ENCODE peak calls at places on chromosome 18, in ten cellular contexts. R is germinal center; S is GM19239; D is stimulated activated CD4-positive, alpha-beta T cell treated with anti-CD3 and anti-CD28 coated beads, Interleukin-12 subunit alpha, Interleukin-12 subunit beta, amount 100 ng/mL, for 4 hours; A is activated naive CD4-positive, alpha-beta T cell; V is activated CD4-positive, alpha-beta T cell treated with anti-CD3 and anti-CD28 coated beads, Interleukin-2, amount 50 U/mL, for 4 hours; E is M059J; T is cardiac muscle cell; W is GM03348; H is HTR-8/SVneo. F is an unnamed sample.

GRCh38 chr18:31685097-31686082 is 1.0 kb upstream of the B4GALT6 start:
- DNase-seq in R (peak; percentile 74), S (peak; percentile 78), D (peak; percentile 58), A (peak; percentile 7), V (no peak), E (peak; percentile 63), T (peak; percentile 91), W (peak; percentile 84), H (peak; percentile 34), F (peak; percentile 75)

GRCh38 chr18:1014496-1014895 is 109.8 kb downstream of the ADCYAP1 start:
- DNase-seq in R (no peak), S (no peak), D (no peak), A (no peak), V (no peak), E (peak; percentile 32), T (no peak), W (no peak), H (no peak), F (no peak)

GRCh38 chr18:21593540-21594257 is 6.8 kb downstream of the ESCO1 start:
- DNase-seq in R (no peak), S (no peak), D (no peak), A (no peak), V (no peak), E (no peak), T (no peak), W (no peak), H (no peak), F (no peak)

GRCh38 chr18:1002653-1003178 is 98.0 kb downstream of the ADCYAP1 start:
- DNase-seq in R (no peak), S (no peak), D (no peak), A (no peak), V (no peak), E (peak; percentile 88), T (no peak), W (peak; percentile 38), H (peak; percentile 65), F (no peak)

GRCh38 chr18:58619554-58619915 is 9.4 kb downstream of the ALPK2 start:
- DNase-seq in R (no peak), S (no peak), D (no peak), A (no peak), V (no peak), E (no peak), T (no peak), W (no peak), H (no peak), F (no peak)

GRCh38 chr18:63707816-63708215 is 5.1 kb downstream of the SERPINB11 start:
- DNase-seq in R (no peak), S (no peak), D (no peak), A (no peak), V (no peak), E (peak; percentile 14), T (no peak), W (no peak), H (no peak), F (no peak)

GRCh38 chr18:44128365-44128764 is 552.3 kb upstream of the SETBP1 start:
- DNase-seq in R (no peak), S (no peak), D (no peak), A (no peak), V (no peak), E (peak; percentile 8), T (no peak), W (peak; percentile 20), H (no peak), F (no peak)

GRCh38 chr18:80254971-80255500 is 7.7 kb upstream of the PARD6G start:
- DNase-seq in R (no peak), S (no peak), D (no peak), A (no peak), V (no peak), E (no peak), T (no peak), W (peak; percentile 4), H (no peak), F (no peak)

GRCh38 chr18:48983793-48984437 is 33.1 kb upstream of the SMAD7 start:
- DNase-seq in R (no peak), S (no peak), D (no peak), A (no peak), V (no peak), E (no peak), T (peak; percentile 70), W (no peak), H (no peak), F (no peak)

GRCh38 chr18:56929861-56930260 is 217.0 kb upstream of the BOD1L2 start:
- DNase-seq in R (no peak), S (no peak), D (no peak), A (no peak), V (no peak), E (no peak), T (no peak), W (no peak), H (no peak), F (no peak)

GRCh38 chr18:78221496-78221895 is 758.1 kb upstream of the SALL3 start:
- DNase-seq in R (no peak), S (no peak), D (no peak), A (no peak), V (no peak), E (no peak), T (no peak), W (no peak), H (no peak), F (no peak)

GRCh38 chr18:66873899-66874298 is 270.0 kb upstream of the CDH19 start:
- DNase-seq in R (no peak), S (no peak), D (no peak), A (no peak), V (no peak), E (no peak), T (no peak), W (no peak), H (no peak), F (no peak)

GRCh38 chr18:76521367-76521766 is 26.3 kb upstream of the ZNF516 start:
- DNase-seq in R (no peak), S (no peak), D (no peak), A (no peak), V (no peak), E (no peak), T (peak; percentile 25), W (no peak), H (no peak), F (no peak)

GRCh38 chr18:4125246-4125938 is 329.7 kb downstream of the DLGAP1 start:
- DNase-seq in R (no peak), S (no peak), D (no peak), A (no peak), V (no peak), E (no peak), T (no peak), W (peak; percentile 50), H (no peak), F (no peak)

GRCh38 chr18:60070631-60071030 is 170.8 kb downstream of the PMAIP1 start:
- DNase-seq in R (no peak), S (no peak), D (no peak), A (no peak), V (no peak), E (peak; percentile 57), T (no peak), W (no peak), H (no peak), F (no peak)

GRCh38 chr18:73617981-73618380 is 529.7 kb downstream of the FBXO15 start:
- DNase-seq in R (no peak), S (no peak), D (no peak), A (no peak), V (no peak), E (no peak), T (no peak), W (no peak), H (no peak), F (no peak)

GRCh38 chr18:35577045-35577848 is 4.3 kb upstream of the GALNT1 start:
- DNase-seq in R (no peak), S (no peak), D (peak; percentile 9), A (no peak), V (no peak), E (peak; percentile 38), T (no peak), W (no peak), H (no peak), F (peak; percentile 80)

GRCh38 chr18:40676676-40677075 is 1278.4 kb upstream of the PIK3C3 start:
- DNase-seq in R (no peak), S (no peak), D (no peak), A (no peak), V (no peak), E (peak; percentile 67), T (no peak), W (no peak), H (no peak), F (no peak)

GRCh38 chr18:59068672-59069071 is 71.0 kb upstream of the SEC11C start:
- DNase-seq in R (no peak), S (no peak), D (no peak), A (no peak), V (no peak), E (no peak), T (no peak), W (no peak), H (no peak), F (no peak)

GRCh38 chr18:995641-996040 is 91.0 kb downstream of the ADCYAP1 start:
- DNase-seq in R (no peak), S (no peak), D (no peak), A (no peak), V (no peak), E (peak; percentile 92), T (no peak), W (peak; percentile 76), H (peak; percentile 59), F (no peak)

GRCh38 chr18:22191986-22192385 is 22.6 kb downstream of the GATA6 start:
- DNase-seq in R (no peak), S (no peak), D (no peak), A (no peak), V (no peak), E (no peak), T (no peak), W (no peak), H (no peak), F (no peak)

GRCh38 chr18:4374564-4374963 is 80.5 kb downstream of the DLGAP1 start:
- DNase-seq in R (no peak), S (no peak), D (no peak), A (no peak), V (no peak), E (no peak), T (no peak), W (no peak), H (no peak), F (no peak)

GRCh38 chr18:59015531-59016152 is 124.0 kb upstream of the SEC11C start:
- DNase-seq in R (no peak), S (no peak), D (no peak), A (no peak), V (no peak), E (no peak), T (no peak), W (no peak), H (no peak), F (no peak)

GRCh38 chr18:63451774-63452173 is 25.0 kb upstream of the SERPINB5 start:
- DNase-seq in R (no peak), S (no peak), D (no peak), A (no peak), V (no peak), E (no peak), T (no peak), W (no peak), H (no peak), F (no peak)

GRCh38 chr18:63730788-63731187 is 28.0 kb downstream of the SERPINB11 start:
- DNase-seq in R (no peak), S (no peak), D (no peak), A (no peak), V (no peak), E (peak; percentile 89), T (no peak), W (no peak), H (no peak), F (no peak)

GRCh38 chr18:42977982-42978595 is 137.4 kb downstream of the RIT2 start:
- DNase-seq in R (no peak), S (no peak), D (no peak), A (no peak), V (no peak), E (peak; percentile 3), T (no peak), W (no peak), H (no peak), F (no peak)

GRCh38 chr18:42413870-42414269 is 458.8 kb downstream of the PIK3C3 start:
- DNase-seq in R (no peak), S (no peak), D (no peak), A (no peak), V (no peak), E (peak; percentile 89), T (no peak), W (no peak), H (no peak), F (no peak)

GRCh38 chr18:7464245-7464966 is 102.7 kb upstream of the PTPRM start:
- DNase-seq in R (no peak), S (no peak), D (no peak), A (no peak), V (no peak), E (peak; percentile 20), T (no peak), W (no peak), H (no peak), F (no peak)